ENCODE peak calls at places on chromosome 15, in eight cellular contexts. A, C, D, O, Z, K, T and N are unnamed samples.

GRCh38 chr15:60575995-60576394 is 97.1 kb upstream of the ICE2 start:
- DNase-seq in A (no peak), C (peak; percentile 65), D (no peak), O (no peak), Z (no peak), K (no peak), T (no peak), N (no peak)

GRCh38 chr15:25171111-25171811 is 216.5 kb downstream of the SNRPN start:
- DNase-seq in A (no peak), C (no peak), D (peak; percentile 4), O (no peak), Z (no peak), K (no peak), T (peak; percentile 61), N (no peak)

GRCh38 chr15:78063966-78064365 is 13.5 kb downstream of the TBC1D2B start:
- DNase-seq in A (no peak), C (peak; percentile 46), D (no peak), O (no peak), Z (no peak), K (no peak), T (no peak), N (no peak)

GRCh38 chr15:88628018-88628673 is 7.0 kb downstream of the AEN start:
- DNase-seq in A (no peak), C (no peak), D (no peak), O (no peak), Z (peak; percentile 38), K (no peak), T (no peak), N (no peak)

GRCh38 chr15:56241374-56242085 is 2.1 kb downstream of the RFX7 start:
- DNase-seq in A (no peak), C (no peak), D (no peak), O (no peak), Z (no peak), K (no peak), T (no peak), N (no peak)

GRCh38 chr15:27222479-27222878 is 251.5 kb downstream of the GABRG3 start:
- DNase-seq in A (peak; percentile 44), C (peak; percentile 9), D (peak; percentile 62), O (peak; percentile 0), Z (no peak), K (no peak), T (no peak), N (no peak)

GRCh38 chr15:50151468-50151867 is 30.5 kb upstream of the SLC27A2 start:
- DNase-seq in A (no peak), C (no peak), D (no peak), O (no peak), Z (no peak), K (no peak), T (no peak), N (no peak)

GRCh38 chr15:59904450-59904979 is 99.6 kb upstream of the FOXB1 start:
- DNase-seq in A (no peak), C (no peak), D (no peak), O (no peak), Z (no peak), K (no peak), T (no peak), N (no peak)

GRCh38 chr15:39934415-39935044 is 615 bp downstream of the EIF2AK4 start:
- DNase-seq in A (no peak), C (peak; percentile 44), D (no peak), O (no peak), Z (no peak), K (no peak), T (no peak), N (no peak)

GRCh38 chr15:56732881-56733130 is 503 bp downstream of the ZNF280D start:
- DNase-seq in A (no peak), C (no peak), D (no peak), O (peak; percentile 14), Z (no peak), K (peak; percentile 15), T (peak; percentile 86), N (no peak)

GRCh38 chr15:75673426-75674247 is 25.9 kb downstream of the SNX33 start:
- DNase-seq in A (no peak), C (peak; percentile 90), D (no peak), O (no peak), Z (no peak), K (no peak), T (peak; percentile 97), N (no peak)

GRCh38 chr15:66214236-66214635 is 39.3 kb downstream of the MEGF11 start:
- DNase-seq in A (no peak), C (no peak), D (no peak), O (no peak), Z (no peak), K (no peak), T (no peak), N (no peak)

GRCh38 chr15:66215811-66216210 is 37.7 kb downstream of the MEGF11 start:
- DNase-seq in A (no peak), C (no peak), D (no peak), O (no peak), Z (no peak), K (no peak), T (no peak), N (no peak)

GRCh38 chr15:66212471-66212870 is 41.1 kb downstream of the MEGF11 start:
- DNase-seq in A (no peak), C (no peak), D (peak; percentile 72), O (no peak), Z (no peak), K (no peak), T (no peak), N (no peak)

GRCh38 chr15:66211670-66212455 is 41.7 kb downstream of the MEGF11 start:
- DNase-seq in A (no peak), C (no peak), D (no peak), O (no peak), Z (no peak), K (no peak), T (no peak), N (no peak)

GRCh38 chr15:66210684-66211083 is 42.9 kb downstream of the MEGF11 start:
- DNase-seq in A (no peak), C (no peak), D (no peak), O (no peak), Z (no peak), K (no peak), T (no peak), N (no peak)
- H3K4me3 ChIP-seq in A (no peak overlapping the region), C (no peak overlapping the region), D (no peak overlapping the region), O (no peak overlapping the region), Z (no peak overlapping the region), K (no peak overlapping the region), T (no peak overlapping the region), N (no peak overlapping the region)

GRCh38 chr15:48358681-48359152 is 27.5 kb downstream of the DUT start:
- DNase-seq in A (no peak), C (peak; percentile 65), D (no peak), O (no peak), Z (no peak), K (no peak), T (no peak), N (no peak)

GRCh38 chr15:48358229-48358641 is 27.0 kb downstream of the DUT start:
- DNase-seq in A (no peak), C (peak; percentile 72), D (no peak), O (peak; percentile 55), Z (no peak), K (peak; percentile 21), T (no peak), N (peak; percentile 26)

GRCh38 chr15:48352474-48353072 is 21.3 kb downstream of the DUT start:
- DNase-seq in A (no peak), C (peak; percentile 82), D (peak; percentile 72), O (no peak), Z (peak; percentile 61), K (peak; percentile 77), T (no peak), N (peak; percentile 52)

GRCh38 chr15:48354694-48355303 is 23.6 kb downstream of the DUT start:
- DNase-seq in A (no peak), C (no peak), D (no peak), O (no peak), Z (no peak), K (no peak), T (no peak), N (no peak)

DNA sequence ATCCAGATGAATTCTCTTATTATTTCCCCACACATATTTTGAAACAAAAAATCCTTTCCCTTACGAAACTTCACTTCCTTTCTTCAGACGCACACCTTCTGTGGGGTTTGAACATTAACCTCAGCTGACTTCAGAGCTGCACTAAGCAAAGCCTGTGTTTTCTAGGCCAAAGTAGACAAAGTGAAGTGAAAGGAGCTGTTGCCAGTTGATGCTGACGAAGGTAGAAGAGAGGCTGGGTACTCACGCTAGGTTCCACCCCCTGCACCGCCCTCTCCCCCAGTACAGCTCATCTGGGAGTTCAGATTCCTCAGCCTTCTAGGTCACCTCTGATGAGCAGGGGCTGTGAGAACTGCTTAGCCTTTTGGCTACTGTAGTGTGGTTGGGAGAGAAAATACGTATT is 24.1 kb downstream of the DUT start:
- DNase-seq in A (no peak), C (peak; percentile 88), D (no peak), O (no peak), Z (no peak), K (no peak), T (no peak), N (no peak)
- TF ChIP-seq CTCF in A (no peak), C (no peak), D (no peak), O (no peak), Z (no peak), K (no peak), T (no peak), N (no peak)

GRCh38 chr15:33131880-33132279 is 62.6 kb downstream of the FMN1 start:
- DNase-seq in A (no peak), C (peak; percentile 56), D (no peak), O (no peak), Z (no peak), K (no peak), T (no peak), N (peak; percentile 31)

GRCh38 chr15:33125883-33126535 is 68.5 kb downstream of the FMN1 start:
- DNase-seq in A (no peak), C (no peak), D (no peak), O (no peak), Z (no peak), K (no peak), T (no peak), N (no peak)

GRCh38 chr15:33124275-33124674 is 70.2 kb downstream of the FMN1 start:
- DNase-seq in A (no peak), C (no peak), D (no peak), O (no peak), Z (no peak), K (no peak), T (no peak), N (no peak)

DNA sequence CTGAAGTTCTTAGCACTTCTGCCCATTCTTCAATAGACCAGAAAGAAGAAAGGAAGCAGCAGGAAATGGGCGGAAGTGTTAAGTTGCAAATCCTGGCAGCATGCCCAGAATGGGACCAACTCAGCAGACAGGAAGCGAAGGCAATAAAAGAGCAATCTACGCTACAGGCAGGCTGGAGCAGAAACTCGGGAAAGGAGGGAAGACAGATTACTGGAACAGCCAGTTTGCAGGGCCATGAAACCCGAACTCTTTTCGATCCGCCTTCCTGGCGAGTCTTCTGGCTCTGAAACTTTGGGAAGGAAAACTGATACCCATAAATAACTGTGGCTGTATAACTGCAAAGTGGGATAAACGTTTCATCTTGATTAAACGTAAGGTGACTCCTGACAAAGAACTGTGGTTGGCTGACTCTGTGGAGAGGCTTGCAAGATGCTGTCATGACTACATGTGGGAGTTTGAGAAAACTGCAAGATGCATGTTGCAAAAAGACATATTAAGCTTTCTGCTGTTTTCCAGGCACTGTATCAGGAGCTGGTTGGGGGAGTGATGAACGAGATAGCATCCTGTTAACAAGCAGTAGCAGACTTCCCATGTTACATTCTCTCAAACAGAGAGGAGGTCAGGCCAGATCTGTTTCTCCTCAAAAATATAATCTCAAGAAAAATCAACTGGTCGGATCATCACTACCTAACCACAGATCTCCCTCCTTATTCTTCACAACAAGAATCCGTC is 67.8 kb downstream of the FMN1 start:
- DNase-seq in A (peak; percentile 70), C (peak; percentile 95), D (peak; percentile 73), O (peak; percentile 99), Z (no peak), K (peak; percentile 72), T (no peak), N (peak; percentile 94)
- H3K4me3 ChIP-seq in A (no peak overlapping the region), C (no peak overlapping the region), D (peak overlapping the region; percentile 4), O (no peak overlapping the region), Z (no peak overlapping the region), K (no peak overlapping the region), T (no peak overlapping the region), N (no peak overlapping the region)

GRCh38 chr15:83837946-83838571 is 184.1 kb downstream of the ADAMTSL3 start:
- DNase-seq in A (no peak), C (peak; percentile 26), D (peak; percentile 57), O (no peak), Z (peak; percentile 10), K (peak; percentile 51), T (no peak), N (no peak)
- TF ChIP-seq CTCF in A (peak; percentile 20), C (peak; percentile 48), D (peak; percentile 78), O (peak; percentile 57), Z (peak; percentile 47), K (peak; percentile 76), T (no peak), N (peak; percentile 67)